ENCODE peak calls at places on chromosomes 7 and 10, in nine cellular contexts. J is mesendoderm; L is adipocyte; S is CD8-positive, alpha-beta memory T cell; K is naive thymus-derived CD4-positive, alpha-beta T cell; I is fibroblast of lung; E is mammary epithelial cell; X is ovary; G is AG09309. H is an unnamed sample.

GRCh38 chr10:71766717-71767419 is 6.5 kb downstream of the VSIR start:
- DNase-seq in J (peak; percentile 73), L (peak; percentile 93), S (no peak), K (no peak), I (peak; percentile 98), E (peak; percentile 89), X (peak; percentile 75), G (peak; percentile 87), H (no peak)

GRCh38 chr10:34520084-34520483 is 295.0 kb downstream of the PARD3 start:
- DNase-seq in J (no peak), L (no peak), S (no peak), K (no peak), I (peak; percentile 68), E (peak; percentile 94), X (no peak), G (no peak), H (no peak)

GRCh38 chr10:89213191-89213808 is 6.2 kb upstream of the CH25H start:
- DNase-seq in J (peak; percentile 37), L (peak; percentile 83), S (no peak), K (peak; percentile 49), I (peak; percentile 44), E (peak; percentile 31), X (no peak), G (no peak), H (peak; percentile 32)

GRCh38 chr7:514651-515598 is 4.7 kb downstream of the PDGFA start:
- DNase-seq in J (peak; percentile 49), L (no peak), S (no peak), K (no peak), I (peak; percentile 60), E (peak; percentile 79), X (no peak), G (no peak), H (no peak)

GRCh38 chr10:18043607-18044006 is 91.9 kb downstream of the SLC39A12 start:
- DNase-seq in J (no peak), L (peak; percentile 17), S (no peak), K (no peak), I (no peak), E (no peak), X (no peak), G (no peak), H (no peak)

GRCh38 chr7:73885975-73886798 is 25.2 kb downstream of the TMEM270 start:
- DNase-seq in J (peak; percentile 97), L (peak; percentile 67), S (no peak), K (no peak), I (peak; percentile 82), E (no peak), X (peak; percentile 68), G (no peak), H (peak; percentile 22)

GRCh38 chr10:94059174-94059573 is 65.4 kb downstream of the PLCE1 start:
- DNase-seq in J (no peak), L (no peak), S (no peak), K (no peak), I (no peak), E (no peak), X (no peak), G (no peak), H (no peak)

GRCh38 chr10:49569031-49569765 is 30.3 kb upstream of the ERCC6 start:
- DNase-seq in J (no peak), L (peak; percentile 79), S (no peak), K (no peak), I (peak; percentile 94), E (peak; percentile 88), X (no peak), G (peak; percentile 86), H (no peak)

GRCh38 chr10:48439581-48440041 is 133.1 kb downstream of the MAPK8 start:
- DNase-seq in J (no peak), L (no peak), S (no peak), K (no peak), I (peak; percentile 62), E (no peak), X (no peak), G (no peak), H (no peak)

GRCh38 chr10:122033224-122033926 is 44.4 kb downstream of the TACC2 start:
- DNase-seq in J (no peak), L (no peak), S (no peak), K (no peak), I (no peak), E (no peak), X (no peak), G (no peak), H (no peak)

GRCh38 chr10:104614245-104614831 is 26.8 kb upstream of the SORCS3 start:
- DNase-seq in J (peak; percentile 59), L (peak; percentile 8), S (no peak), K (peak; percentile 9), I (no peak), E (peak; percentile 23), X (no peak), G (no peak), H (peak; percentile 18)

GRCh38 chr10:68247931-68248330 is 16.0 kb upstream of the ATOH7 start:
- DNase-seq in J (no peak), L (no peak), S (no peak), K (no peak), I (no peak), E (no peak), X (no peak), G (no peak), H (no peak)

GRCh38 chr10:21495002-21495685 is 30.3 kb downstream of the SKIDA1 start:
- DNase-seq in J (peak; percentile 25), L (no peak), S (no peak), K (no peak), I (no peak), E (no peak), X (peak; percentile 22), G (no peak), H (no peak)

GRCh38 chr7:54955296-54955695 is 63.5 kb upstream of the EGFR start:
- DNase-seq in J (no peak), L (no peak), S (no peak), K (no peak), I (no peak), E (no peak), X (no peak), G (no peak), H (no peak)

DNA sequence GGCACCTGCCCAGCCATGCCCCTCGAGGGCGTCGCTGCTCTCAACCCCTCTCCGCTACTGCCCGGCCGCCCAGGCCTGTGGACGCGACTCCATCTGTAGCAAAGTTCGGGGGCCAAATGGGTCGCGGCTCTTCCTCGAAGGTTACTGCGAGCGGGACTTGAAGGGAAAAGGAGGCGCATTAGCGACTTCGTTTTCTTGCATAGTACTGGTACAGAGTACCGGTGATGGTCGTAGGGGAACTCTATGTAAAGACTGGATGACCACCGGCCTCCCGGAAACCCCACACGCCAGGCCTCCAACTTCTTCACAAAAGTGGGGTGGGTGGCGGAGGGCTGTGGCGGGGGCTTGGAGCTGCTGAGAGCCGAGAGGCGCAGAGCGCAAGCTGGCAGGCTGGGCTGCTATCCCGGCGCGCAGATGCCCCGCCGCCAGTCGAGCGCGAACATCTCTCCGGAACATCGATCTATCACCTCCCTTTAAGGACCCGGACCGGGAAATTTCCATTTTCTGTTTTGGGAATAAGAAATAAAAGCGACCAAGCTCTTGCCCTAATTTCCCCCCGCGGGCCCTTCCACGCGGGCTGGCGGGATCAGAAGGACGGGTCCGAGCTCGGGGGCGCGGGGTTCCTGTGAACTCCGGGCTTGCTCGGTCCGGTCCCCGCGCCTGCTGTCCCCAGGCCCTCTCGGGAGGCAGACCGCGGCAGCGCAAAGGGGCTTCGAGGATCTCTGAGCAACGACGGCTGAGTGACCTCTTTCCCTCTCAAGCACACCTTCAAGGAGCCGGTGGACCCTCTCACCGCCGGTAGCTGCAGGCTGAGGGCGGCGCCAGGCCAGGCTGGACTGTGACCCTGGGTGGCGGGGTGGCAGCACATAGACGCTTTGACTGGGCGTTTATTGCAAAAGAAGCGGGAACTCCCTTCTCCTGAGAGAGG is 12.2 kb upstream of the FEZF1 start:
- DNase-seq in J (no peak), L (peak; percentile 25), S (no peak), K (no peak), I (no peak), E (no peak), X (no peak), G (no peak), H (no peak)
- H3K4me3 ChIP-seq in J (no peak overlapping the region), L (peak overlapping the region; percentile 38), S (no peak overlapping the region), K (no peak overlapping the region), I (no peak overlapping the region), E (no peak overlapping the region), X (no peak overlapping the region), G (no peak overlapping the region), H (no peak overlapping the region)

GRCh38 chr7:90698616-90699015 is 102.5 kb downstream of the CDK14 start:
- DNase-seq in J (peak; percentile 42), L (no peak), S (no peak), K (no peak), I (no peak), E (no peak), X (no peak), G (no peak), H (no peak)

GRCh38 chr7:90706067-90706716 is 110.1 kb downstream of the CDK14 start:
- DNase-seq in J (no peak), L (peak; percentile 17), S (no peak), K (no peak), I (peak; percentile 44), E (no peak), X (no peak), G (no peak), H (no peak)

GRCh38 chr7:90705391-90706066 is 109.4 kb downstream of the CDK14 start:
- DNase-seq in J (no peak), L (no peak), S (no peak), K (no peak), I (no peak), E (no peak), X (no peak), G (no peak), H (no peak)

GRCh38 chr7:90701771-90702170 is 105.7 kb downstream of the CDK14 start:
- DNase-seq in J (peak; percentile 97), L (no peak), S (no peak), K (no peak), I (no peak), E (no peak), X (no peak), G (no peak), H (no peak)

GRCh38 chr7:90701021-90701420 is 104.9 kb downstream of the CDK14 start:
- DNase-seq in J (peak; percentile 23), L (no peak), S (no peak), K (no peak), I (no peak), E (no peak), X (no peak), G (no peak), H (no peak)
- H3K4me3 ChIP-seq in J (no peak overlapping the region), L (peak overlapping the region; percentile 80), S (no peak overlapping the region), K (no peak overlapping the region), I (peak overlapping the region; percentile 33), E (no peak overlapping the region), X (no peak overlapping the region), G (no peak overlapping the region), H (no peak overlapping the region)

DNA sequence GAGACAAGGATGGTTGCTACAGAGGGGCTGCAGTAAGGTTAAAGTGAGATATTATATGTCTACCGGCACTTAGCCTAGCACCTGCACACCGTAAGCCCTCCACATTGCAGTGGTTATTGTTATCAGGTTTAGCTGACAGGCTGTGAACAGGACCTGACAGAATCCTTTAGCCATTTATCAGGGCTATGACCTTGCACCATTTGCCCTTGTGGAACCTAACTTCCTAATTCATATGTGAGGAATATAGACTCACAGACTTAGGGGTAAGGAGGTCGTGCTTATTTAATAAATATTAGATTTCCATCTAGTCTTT is 10.1 kb downstream of the NCOA4 start:
- DNase-seq in J (no peak), L (no peak), S (no peak), K (no peak), I (no peak), E (no peak), X (no peak), G (no peak), H (no peak)
- H3K4me3 ChIP-seq in J (no peak overlapping the region), L (peak overlapping the region; percentile 85), S (no peak overlapping the region), K (no peak overlapping the region), I (no peak overlapping the region), E (no peak overlapping the region), X (no peak overlapping the region), G (no peak overlapping the region), H (no peak overlapping the region)

GRCh38 chr7:26698806-26699205 is 165.6 kb downstream of the SKAP2 start:
- DNase-seq in J (no peak), L (no peak), S (no peak), K (no peak), I (no peak), E (no peak), X (no peak), G (no peak), H (no peak)
- H3K4me3 ChIP-seq in J (no peak overlapping the region), L (no peak overlapping the region), S (no peak overlapping the region), K (no peak overlapping the region), I (no peak overlapping the region), E (no peak overlapping the region), X (no peak overlapping the region), G (no peak overlapping the region), H (no peak overlapping the region)

H was measured in Jurkat, Clone E6-1.